ENCODE peak calls at places on chromosomes 11 and 22, in four cellular contexts. M is right atrium auricular region, L is AG04449, X is heart right ventricle. E is an unnamed sample.

GRCh38 chr22:19178659-19179471 is at the start of gene SLC25A1:
- DNase-seq in M (peak; percentile 90), L (no peak), X (peak; percentile 90), E (peak; percentile 95)

GRCh38 chr22:47168900-47169800 is 406.7 kb downstream of the TBC1D22A start:
- DNase-seq in M (no peak), L (no peak), X (no peak), E (no peak)

GRCh38 chr22:49259870-49260615 is 567.6 kb downstream of the BRD1 start:
- DNase-seq in M (no peak), L (no peak), X (no peak), E (no peak)

GRCh38 chr11:61027141-61027840 is 55.8 kb downstream of the CD6 start:
- DNase-seq in M (no peak), L (no peak), X (no peak), E (no peak)

GRCh38 chr11:57499413-57499982 is 16.0 kb downstream of the SLC43A1 start:
- DNase-seq in M (peak; percentile 97), L (no peak), X (peak; percentile 97), E (peak; percentile 72)

GRCh38 chr11:61698173-61698965 is 18.2 kb downstream of the DAGLA start:
- DNase-seq in M (no peak), L (no peak), X (no peak), E (no peak)

GRCh38 chr22:50229370-50229769 is 15.5 kb downstream of the TUBGCP6 start:
- DNase-seq in M (no peak), L (no peak), X (no peak), E (no peak)

GRCh38 chr11:123251656-123252344 is 56.8 kb upstream of the CLMP start:
- DNase-seq in M (peak; percentile 72), L (no peak), X (peak; percentile 51), E (peak; percentile 66)

GRCh38 chr22:31692186-31692886 is 30.3 kb upstream of the PISD start:
- DNase-seq in M (no peak), L (no peak), X (no peak), E (no peak)

GRCh38 chr11:130070109-130070828 is 575 bp downstream of the APLP2 start:
- DNase-seq in M (no peak), L (no peak), X (no peak), E (no peak)

GRCh38 chr22:30994960-30995359 is 25.9 kb downstream of the TUG1 start:
- DNase-seq in M (no peak), L (no peak), X (no peak), E (no peak)

GRCh38 chr22:45600791-45601730 is 70.6 kb upstream of the ATXN10 start:
- DNase-seq in M (no peak), L (no peak), X (no peak), E (no peak)

GRCh38 chr22:25091449-25091848 is 108.2 kb upstream of the CRYBB3 start:
- DNase-seq in M (no peak), L (no peak), X (no peak), E (no peak)

GRCh38 chr11:34651551-34651950 is 30.7 kb downstream of the EHF start:
- DNase-seq in M (no peak), L (no peak), X (no peak), E (no peak)

GRCh38 chr11:129951201-129951882 is 51.3 kb downstream of the PRDM10 start:
- DNase-seq in M (no peak), L (no peak), X (no peak), E (no peak)

GRCh38 chr22:42388130-42388797 is 43.9 kb downstream of the NFAM1 start:
- DNase-seq in M (no peak), L (no peak), X (no peak), E (no peak)

GRCh38 chr22:36965716-36966115 is 52.3 kb downstream of the CSF2RB start:
- DNase-seq in M (no peak), L (no peak), X (no peak), E (no peak)

GRCh38 chr11:114317738-114318137 is 21.5 kb downstream of the NNMT start:
- DNase-seq in M (peak; percentile 64), L (no peak), X (peak; percentile 53), E (peak; percentile 78)

GRCh38 chr11:32829157-32829679 is 509 bp upstream of the PRRG4 start:
- DNase-seq in M (no peak), L (no peak), X (no peak), E (no peak)

GRCh38 chr22:37594237-37594636 is 14.3 kb upstream of the LGALS2 start:
- DNase-seq in M (no peak), L (no peak), X (no peak), E (no peak)

GRCh38 chr11:47161890-47162289 is 14.8 kb downstream of the ARFGAP2 start:
- DNase-seq in M (no peak), L (no peak), X (no peak), E (no peak)

GRCh38 chr11:75855191-75855590 is 40.2 kb downstream of the UVRAG start:
- DNase-seq in M (no peak), L (no peak), X (no peak), E (no peak)

GRCh38 chr11:82775736-82776346 is 42.2 kb upstream of the FAM181B start:
- DNase-seq in M (no peak), L (no peak), X (no peak), E (no peak)

GRCh38 chr11:65554842-65555395 is 3.2 kb downstream of the LTBP3 start:
- DNase-seq in M (no peak), L (no peak), X (no peak), E (no peak)
- H3K4me3 ChIP-seq in M (no peak overlapping the region), L (no peak overlapping the region), X (no peak overlapping the region), E (no peak overlapping the region)

GRCh38 chr22:17086750-17087149 is 1.9 kb downstream of the IL17RA start:
- DNase-seq in M (no peak), L (no peak), X (no peak), E (no peak)

GRCh38 chr22:17087176-17088131 is 2.7 kb downstream of the IL17RA start:
- DNase-seq in M (no peak), L (peak; percentile 58), X (no peak), E (no peak)

GRCh38 chr22:17085277-17086091 is 684 bp downstream of the IL17RA start:
- DNase-seq in M (no peak), L (no peak), X (no peak), E (no peak)

GRCh38 chr22:17084554-17085276 is at the start of gene IL17RA:
- DNase-seq in M (peak; percentile 87), L (no peak), X (peak; percentile 93), E (peak; percentile 94)

DNA sequence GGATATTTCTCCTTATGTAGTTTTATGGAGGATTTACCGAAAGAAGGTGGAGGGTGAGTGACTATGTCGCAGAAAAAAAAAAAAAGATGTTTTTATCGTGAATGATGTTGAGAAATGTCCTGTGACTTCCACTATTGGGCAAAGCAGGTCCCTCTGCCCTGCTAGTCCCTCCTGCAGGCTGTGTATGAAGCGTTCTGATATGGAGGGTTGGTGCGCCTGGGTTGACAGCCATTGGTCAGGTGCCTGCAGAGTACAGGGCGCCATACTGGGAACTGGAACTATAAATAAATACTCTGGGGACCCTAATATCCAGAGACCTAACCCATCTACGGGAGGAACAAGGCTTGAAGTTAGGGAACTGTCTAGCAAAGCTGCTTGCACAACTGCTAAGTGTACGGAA is 1.5 kb downstream of the IL17RA start:
- DNase-seq in M (no peak), L (no peak), X (no peak), E (no peak)
- H3K4me3 ChIP-seq in M (peak overlapping the region; percentile 91), L (peak overlapping the region; percentile 80), X (peak overlapping the region; percentile 96), E (peak overlapping the region; percentile 73)

GRCh38 chr22:33114570-33114969 is 56.4 kb upstream of the SYN3 start:
- DNase-seq in M (no peak), L (no peak), X (no peak), E (no peak)

GRCh38 chr22:33109532-33110148 is 51.5 kb upstream of the SYN3 start:
- DNase-seq in M (no peak), L (no peak), X (no peak), E (no peak)

GRCh38 chr22:33112606-33113005 is 54.4 kb upstream of the SYN3 start:
- DNase-seq in M (no peak), L (no peak), X (no peak), E (no peak)

GRCh38 chr22:33110562-33111163 is 52.5 kb upstream of the SYN3 start:
- DNase-seq in M (no peak), L (no peak), X (no peak), E (no peak)

GRCh38 chr22:33111491-33111890 is 53.3 kb upstream of the SYN3 start:
- DNase-seq in M (no peak), L (no peak), X (no peak), E (no peak)
- H3K4me3 ChIP-seq in M (no peak overlapping the region), L (no peak overlapping the region), X (no peak overlapping the region), E (no peak overlapping the region)

DNA sequence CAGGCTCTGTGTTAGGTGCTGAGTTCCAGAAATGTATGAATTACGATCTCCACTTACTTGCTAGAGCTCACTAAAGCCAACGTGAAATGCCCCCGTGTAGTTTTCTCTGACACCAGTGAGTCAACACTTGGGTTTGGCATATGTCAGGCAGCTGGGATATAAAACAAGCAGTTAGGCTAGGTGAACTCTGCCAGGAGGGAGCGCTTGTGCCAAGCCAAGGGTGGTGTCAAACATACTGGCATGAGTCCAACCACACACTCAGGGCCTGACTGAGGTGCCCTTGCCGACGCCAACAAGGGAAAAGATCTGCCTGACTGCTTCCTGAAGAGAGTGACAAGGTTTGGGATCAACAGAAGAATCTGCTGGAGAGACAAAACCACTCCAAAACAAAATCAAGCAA is 167.8 kb upstream of the NARS2 start:
- DNase-seq in M (peak; percentile 59), L (no peak), X (peak; percentile 73), E (no peak)
- H3K4me3 ChIP-seq in M (no peak overlapping the region), L (no peak overlapping the region), X (no peak overlapping the region), E (no peak overlapping the region)

DNA sequence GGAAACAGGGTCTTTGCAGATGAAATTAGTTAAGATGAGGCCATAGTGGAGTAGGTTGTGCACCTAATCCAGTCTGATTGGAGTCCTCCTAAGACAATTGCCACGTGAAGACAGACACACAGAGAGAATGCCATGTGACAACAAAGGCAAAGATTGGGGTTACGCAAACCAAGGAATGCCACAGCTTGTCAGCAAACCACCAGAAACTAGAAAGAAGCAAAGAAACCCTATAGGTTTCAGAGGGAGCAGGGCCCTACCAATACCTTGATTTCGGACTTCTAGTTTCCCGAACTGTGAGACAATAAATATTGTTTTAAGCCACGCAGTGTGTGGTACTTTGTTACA is 8.2 kb upstream of the LAYN start:
- DNase-seq in M (no peak), L (no peak), X (no peak), E (no peak)
- H3K4me3 ChIP-seq in M (no peak overlapping the region), L (no peak overlapping the region), X (no peak overlapping the region), E (no peak overlapping the region)